ENCODE peak calls at places on chromosome X, in ten cellular contexts. T, A, J, K, G, I, R, Z, W and V are unnamed samples.

GRCh38 chrX:109393859-109394258 is 88.0 kb downstream of the GUCY2F start:
- DNase-seq in Z (no peak), J (no peak), R (no peak), G (no peak), W (no peak), K (peak; percentile 4), I (no peak), T (peak; percentile 11), A (peak; percentile 2), V (no peak)

GRCh38 chrX:14029039-14029424 is 660 bp downstream of the GEMIN8 start:
- DNase-seq in T (no peak), R (no peak), J (no peak), K (peak; percentile 22), A (no peak), Z (no peak), I (no peak), G (no peak), W (no peak), V (no peak)

GRCh38 chrX:33607042-33607595 is 395.8 kb upstream of the DMD start:
- DNase-seq in Z (no peak), J (no peak), W (no peak), G (peak; percentile 30), I (no peak), A (no peak), K (no peak), R (no peak), T (no peak), V (no peak)

GRCh38 chrX:68648960-68649359 is 1.5 kb downstream of the STARD8 start:
- DNase-seq in I (no peak), K (no peak), G (no peak), T (peak; percentile 30), A (peak; percentile 23), W (no peak), Z (no peak), R (no peak), J (no peak), V (no peak)

GRCh38 chrX:145393702-145394235 is 146.5 kb downstream of the SPANXN1 start:
- DNase-seq in A (no peak), T (no peak), J (no peak), G (no peak), K (peak; percentile 11), R (no peak), I (no peak), Z (no peak), W (no peak), V (peak; percentile 3)

GRCh38 chrX:55818673-55819375 is 101.3 kb downstream of the RRAGB start:
- DNase-seq in W (no peak), I (no peak), A (no peak), T (peak; percentile 11), J (no peak), Z (no peak), K (no peak), R (no peak), G (no peak), V (no peak)

GRCh38 chrX:11541510-11541909 is 124.2 kb downstream of the ARHGAP6 start:
- DNase-seq in G (no peak), A (peak; percentile 33), K (no peak), W (no peak), J (no peak), Z (no peak), I (no peak), T (no peak), R (no peak), V (no peak)

GRCh38 chrX:38409289-38409688 is 56.9 kb downstream of the OTC start:
- DNase-seq in R (no peak), Z (no peak), I (no peak), A (no peak), G (no peak), K (no peak), W (no peak), J (no peak), T (peak; percentile 11), V (no peak)

GRCh38 chrX:19904778-19905367 is 17.5 kb upstream of the SH3KBP1 start:
- DNase-seq in J (no peak), G (no peak), K (peak; percentile 72), A (peak; percentile 63), Z (no peak), T (no peak), I (no peak), R (no peak), W (no peak), V (peak; percentile 67)

GRCh38 chrX:31436424-31436823 is 364.6 kb upstream of the FTHL17 start:
- DNase-seq in I (no peak), G (no peak), R (no peak), J (no peak), K (no peak), W (no peak), Z (no peak), T (no peak), A (no peak), V (no peak)

GRCh38 chrX:40006025-40007017 is 91.4 kb downstream of the BCOR start:
- DNase-seq in R (no peak), Z (no peak), W (no peak), T (peak; percentile 65), K (no peak), I (no peak), A (peak; percentile 17), G (peak; percentile 80), J (no peak), V (no peak)

GRCh38 chrX:17067534-17067933 is 121.1 kb downstream of the REPS2 start:
- DNase-seq in A (no peak), J (no peak), R (no peak), G (no peak), T (no peak), Z (no peak), K (no peak), I (no peak), W (no peak), V (no peak)

GRCh38 chrX:107552976-107553375 is 75.3 kb upstream of the PRPS1 start:
- DNase-seq in A (no peak), W (no peak), J (no peak), R (no peak), G (no peak), T (no peak), Z (no peak), K (no peak), I (no peak), V (no peak)

GRCh38 chrX:135481696-135482179 is 38.7 kb upstream of the INTS6L start:
- DNase-seq in Z (no peak), T (no peak), W (no peak), A (no peak), R (no peak), I (no peak), G (no peak), K (no peak), J (no peak), V (no peak)

GRCh38 chrX:135480076-135480475 is 40.4 kb upstream of the INTS6L start:
- DNase-seq in R (no peak), T (no peak), A (no peak), Z (no peak), K (no peak), G (no peak), W (no peak), J (no peak), I (no peak), V (no peak)

GRCh38 chrX:135476378-135476777 is 44.1 kb upstream of the INTS6L start:
- DNase-seq in R (no peak), G (no peak), T (no peak), I (no peak), W (no peak), K (no peak), A (no peak), Z (no peak), J (no peak), V (no peak)

DNA sequence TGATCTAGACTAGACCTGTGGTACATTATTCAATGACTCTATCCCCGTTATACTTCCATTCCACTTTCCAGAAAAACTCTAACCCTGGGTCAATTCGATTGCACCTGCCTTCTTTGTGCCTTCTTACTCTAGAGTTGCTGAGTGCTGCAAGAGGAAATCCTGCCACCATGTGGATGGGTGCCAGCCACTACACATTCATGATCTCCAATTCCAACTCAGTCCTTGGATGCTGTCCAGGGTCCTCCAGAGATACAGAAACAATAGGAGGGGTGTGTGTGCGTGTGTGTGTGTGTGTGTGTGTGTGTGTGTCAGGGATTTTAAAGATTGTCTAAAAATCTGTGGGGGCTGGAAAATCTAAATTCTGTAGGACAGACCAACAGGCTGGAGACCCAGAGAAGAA is 42.9 kb upstream of the INTS6L start:
- DNase-seq in A (peak; percentile 91), Z (peak; percentile 23), T (peak; percentile 44), K (peak; percentile 24), G (no peak), R (no peak), J (peak; percentile 21), W (peak; percentile 9), I (peak; percentile 61), V (no peak)
- TF ChIP-seq CTCF in A (peak; percentile 53), Z (peak; percentile 57), T (no peak), K (peak; percentile 60), G (no peak), R (peak; percentile 54), J (no peak), W (peak; percentile 54), I (no peak), V (peak; percentile 46)

GRCh38 chrX:97452283-97452682 is 568.6 kb downstream of the RPA4 start:
- DNase-seq in I (no peak), J (no peak), G (no peak), K (no peak), R (no peak), T (no peak), W (no peak), Z (no peak), A (no peak), V (no peak)

GRCh38 chrX:97446298-97446882 is 562.7 kb downstream of the RPA4 start:
- DNase-seq in J (no peak), R (no peak), K (peak; percentile 6), I (no peak), T (no peak), A (peak; percentile 22), G (no peak), W (no peak), Z (no peak), V (no peak)
- TF ChIP-seq CTCF in J (no peak), R (peak; percentile 30), K (peak; percentile 69), I (no peak), T (no peak), A (no peak), G (no peak), W (peak; percentile 63), Z (peak; percentile 52), V (no peak)

DNA sequence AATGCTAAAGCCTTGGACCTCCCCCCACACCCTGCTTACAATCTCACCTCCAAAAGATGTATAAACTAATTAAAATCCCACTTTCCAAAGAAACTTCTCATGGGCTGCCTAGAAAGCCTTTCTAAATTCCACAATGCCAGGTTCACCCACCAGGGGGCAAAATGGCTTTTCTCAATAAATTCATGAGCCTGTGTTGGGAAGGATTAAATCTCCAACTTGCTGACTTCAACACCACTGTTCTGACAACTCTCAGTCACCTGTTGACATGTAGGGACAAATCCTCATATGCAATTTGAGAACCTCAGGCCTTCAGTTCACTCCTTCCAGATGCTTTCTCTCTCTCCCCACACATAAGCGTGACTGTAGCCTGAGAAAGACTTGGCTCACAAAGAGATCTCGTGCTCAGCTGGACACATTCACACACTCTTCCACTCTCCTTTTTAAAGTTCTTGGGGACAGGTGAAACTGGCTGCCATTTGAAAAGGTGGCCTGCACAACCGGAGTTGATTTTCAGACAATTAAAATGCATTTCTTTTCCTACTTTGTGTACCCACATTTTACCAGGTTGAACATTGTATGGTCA is 88.6 kb upstream of the PRPS2 start:
- DNase-seq in G (no peak), T (peak; percentile 30), Z (no peak), J (no peak), I (no peak), A (peak; percentile 7), R (no peak), K (peak; percentile 10), W (peak; percentile 14), V (no peak)
- TF ChIP-seq CTCF in G (no peak), T (no peak), Z (peak; percentile 49), J (no peak), I (no peak), A (peak; percentile 38), R (peak; percentile 22), K (peak; percentile 51), W (peak; percentile 57), V (no peak)

GRCh38 chrX:135740683-135741149 is 27.3 kb downstream of the CT45A3 start:
- DNase-seq in I (no peak), G (no peak), T (peak; percentile 73), Z (no peak), R (no peak), J (no peak), W (peak; percentile 3), A (no peak), K (peak; percentile 5), V (peak; percentile 61)
- TF ChIP-seq CTCF in I (no peak), G (peak; percentile 6), T (peak; percentile 39), Z (no peak), R (peak; percentile 47), J (no peak), W (peak; percentile 31), A (peak; percentile 10), K (peak; percentile 58), V (peak; percentile 49)